ENCODE peak calls at places on chromosomes 1 and 21, in seven cellular contexts. D is GM12865, N is Calu3, C is psoas muscle, P is kidney, K is neural progenitor cell, T is HCT116. O is an unnamed sample.
A peak's percentile ranks its signal among the peaks of the same experiment; 100 is the strongest.

GRCh38 chr1:21779613-21780521 is 3.1 kb downstream of the USP48 start:
- DNase-seq in D (peak; percentile 96), N (no peak), C (no peak), P (no peak), K (no peak), T (no peak), O (peak; percentile 82)

GRCh38 chr1:45493116-45493697 is 2.2 kb upstream of the TESK2 start:
- DNase-seq in D (peak; percentile 77), N (peak; percentile 59), C (no peak), P (no peak), K (peak; percentile 66), T (peak; percentile 43), O (peak; percentile 71)

GRCh38 chr1:56808385-56808784 is 10.8 kb downstream of the FYB2 start:
- DNase-seq in D (no peak), N (no peak), C (no peak), P (no peak), K (peak; percentile 39), T (no peak), O (no peak)

GRCh38 chr1:56060901-56061300 is 518.5 kb downstream of the PLPP3 start:
- DNase-seq in D (no peak), N (no peak), C (no peak), P (no peak), K (no peak), T (no peak), O (no peak)

GRCh38 chr1:166671627-166672026 is 167.6 kb upstream of the POGK start:
- DNase-seq in D (no peak), N (no peak), C (no peak), P (no peak), K (no peak), T (no peak), O (no peak)

GRCh38 chr21:42193131-42193671 is 25.7 kb upstream of the ABCG1 start:
- DNase-seq in D (no peak), N (no peak), C (no peak), P (no peak), K (no peak), T (no peak), O (peak; percentile 88)

GRCh38 chr21:34740198-34740597 is 71.4 kb downstream of the CLIC6 start:
- DNase-seq in D (no peak), N (no peak), C (no peak), P (no peak), K (no peak), T (no peak), O (no peak)

GRCh38 chr1:81819613-81820012 is 18.9 kb downstream of the ADGRL2 start:
- DNase-seq in D (no peak), N (no peak), C (no peak), P (no peak), K (no peak), T (no peak), O (no peak)

GRCh38 chr1:109619655-109620395 is at the start of gene AMPD2:
- DNase-seq in D (peak; percentile 91), N (peak; percentile 78), C (peak; percentile 93), P (peak; percentile 91), K (peak; percentile 83), T (peak; percentile 37), O (peak; percentile 85)

GRCh38 chr21:39647476-39647875 is 34.7 kb downstream of the B3GALT5 start:
- DNase-seq in D (no peak), N (peak; percentile 24), C (no peak), P (no peak), K (no peak), T (no peak), O (no peak)

GRCh38 chr1:180966744-180967536 is 54.2 kb downstream of the KIAA1614 start:
- DNase-seq in D (no peak), N (no peak), C (no peak), P (no peak), K (peak; percentile 18), T (no peak), O (no peak)

GRCh38 chr1:53957231-53957818 is 11.2 kb downstream of the LRRC42 start:
- DNase-seq in D (no peak), N (no peak), C (no peak), P (no peak), K (no peak), T (peak; percentile 67), O (no peak)

GRCh38 chr21:42160950-42161225 is 58.1 kb upstream of the ABCG1 start:
- DNase-seq in D (no peak), N (no peak), C (no peak), P (no peak), K (no peak), T (no peak), O (peak; percentile 35)

GRCh38 chr1:116762781-116763115 is 8.5 kb downstream of the CD2 start:
- DNase-seq in D (peak; percentile 63), N (no peak), C (no peak), P (no peak), K (no peak), T (no peak), O (peak; percentile 59)

GRCh38 chr1:113745425-113745824 is 13.9 kb downstream of the PHTF1 start:
- DNase-seq in D (no peak), N (no peak), C (no peak), P (no peak), K (no peak), T (no peak), O (no peak)

GRCh38 chr21:33543505-33544129 is 779 bp downstream of the SON start:
- DNase-seq in D (peak; percentile 79), N (peak; percentile 75), C (peak; percentile 87), P (peak; percentile 91), K (peak; percentile 87), T (no peak), O (peak; percentile 83)

GRCh38 chr1:107344268-107344667 is 203.4 kb downstream of the NTNG1 start:
- DNase-seq in D (no peak), N (no peak), C (no peak), P (no peak), K (peak; percentile 19), T (no peak), O (no peak)

GRCh38 chr21:44483288-44484237 is 28.3 kb downstream of the LRRC3 start:
- DNase-seq in D (no peak), N (no peak), C (no peak), P (no peak), K (no peak), T (no peak), O (no peak)
- TF ChIP-seq CTCF in D (no peak), N (no peak), C (no peak), P (no peak), K (no peak), T (no peak), O (no peak)

GRCh38 chr1:204566583-204566955 is 50.4 kb downstream of the MDM4 start:
- DNase-seq in D (no peak), N (no peak), C (no peak), P (no peak), K (no peak), T (no peak), O (no peak)

GRCh38 chr1:204567067-204567466 is 50.9 kb downstream of the MDM4 start:
- DNase-seq in D (no peak), N (no peak), C (no peak), P (no peak), K (no peak), T (no peak), O (no peak)

GRCh38 chr1:204564835-204565234 is 48.6 kb downstream of the MDM4 start:
- DNase-seq in D (peak; percentile 93), N (no peak), C (no peak), P (no peak), K (no peak), T (no peak), O (peak; percentile 63)

GRCh38 chr1:204563780-204564179 is 47.6 kb downstream of the MDM4 start:
- DNase-seq in D (no peak), N (no peak), C (no peak), P (no peak), K (no peak), T (no peak), O (peak; percentile 37)

GRCh38 chr1:204565617-204566582 is 49.7 kb downstream of the MDM4 start:
- DNase-seq in D (peak; percentile 88), N (peak; percentile 65), C (no peak), P (no peak), K (peak; percentile 83), T (peak; percentile 68), O (peak; percentile 80)
- TF ChIP-seq CTCF in D (peak; percentile 65), N (peak; percentile 87), C (peak; percentile 46), P (peak; percentile 54), K (peak; percentile 76), T (peak; percentile 55), O (peak; percentile 66)

GRCh38 chr1:93700532-93701469 is 19.2 kb upstream of the BCAR3 start:
- DNase-seq in D (no peak), N (no peak), C (no peak), P (no peak), K (no peak), T (no peak), O (no peak)

GRCh38 chr1:93702828-93703183 is 21.2 kb upstream of the BCAR3 start:
- DNase-seq in D (no peak), N (peak; percentile 33), C (no peak), P (no peak), K (no peak), T (no peak), O (no peak)

GRCh38 chr1:93702102-93702827 is 20.6 kb upstream of the BCAR3 start:
- DNase-seq in D (peak; percentile 56), N (peak; percentile 24), C (peak; percentile 78), P (no peak), K (no peak), T (no peak), O (no peak)

GRCh38 chr1:93699676-93700168 is 18.1 kb upstream of the BCAR3 start:
- DNase-seq in D (no peak), N (no peak), C (no peak), P (no peak), K (no peak), T (no peak), O (no peak)

GRCh38 chr1:93701619-93702018 is 20.0 kb upstream of the BCAR3 start:
- DNase-seq in D (peak; percentile 77), N (peak; percentile 88), C (peak; percentile 77), P (peak; percentile 88), K (no peak), T (peak; percentile 97), O (no peak)
- TF ChIP-seq CTCF in D (no peak), N (no peak), C (no peak), P (no peak), K (no peak), T (no peak), O (no peak)

GRCh38 chr1:77683836-77684148 is 1.3 kb upstream of the ZZZ3 start:
- DNase-seq in D (no peak), N (no peak), C (no peak), P (no peak), K (no peak), T (no peak), O (no peak)

GRCh38 chr1:77688939-77689338 is 6.5 kb upstream of the ZZZ3 start:
- DNase-seq in D (no peak), N (no peak), C (no peak), P (no peak), K (no peak), T (no peak), O (no peak)

GRCh38 chr1:77683142-77683835 is 831 bp upstream of the ZZZ3 start:
- DNase-seq in D (peak; percentile 97), N (peak; percentile 95), C (peak; percentile 97), P (peak; percentile 99), K (peak; percentile 97), T (peak; percentile 77), O (peak; percentile 94)

GRCh38 chr1:77686784-77687518 is 4.5 kb upstream of the ZZZ3 start:
- DNase-seq in D (no peak), N (no peak), C (no peak), P (peak; percentile 70), K (peak; percentile 37), T (no peak), O (no peak)

DNA sequence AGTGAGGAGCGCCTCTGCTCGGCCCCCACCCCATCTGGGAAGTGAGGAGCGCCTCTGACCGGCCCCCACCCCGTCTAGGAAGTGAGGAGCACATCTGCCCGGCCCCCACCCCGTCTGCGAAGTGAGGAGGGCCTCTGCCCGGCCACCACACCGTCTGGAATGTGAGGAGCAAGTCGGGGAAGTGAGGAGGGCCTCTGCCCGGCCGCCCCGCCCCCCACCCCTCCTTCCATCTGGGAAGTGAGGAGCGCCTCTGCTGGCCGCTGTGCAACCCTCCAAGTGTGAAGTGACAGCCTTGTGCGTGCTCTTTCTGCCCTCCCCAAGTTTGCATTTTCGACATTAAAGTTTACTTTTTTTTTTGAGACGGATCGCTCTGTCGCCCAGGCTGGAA is 5.1 kb upstream of the ZZZ3 start:
- DNase-seq in D (no peak), N (peak; percentile 33), C (no peak), P (peak; percentile 77), K (peak; percentile 86), T (peak; percentile 13), O (no peak)
- TF ChIP-seq CTCF in D (no peak), N (peak; percentile 37), C (no peak), P (no peak), K (peak; percentile 54), T (peak; percentile 35), O (no peak)

O was measured in activated CD8-positive, alpha-beta T cell treated with anti-CD3 and anti-CD28 coated beads for 36 hours.